ENCODE peak calls at places on chromosome 21, in five cellular contexts. N is T-helper 1 cell, B is HTR-8/SVneo, Z is T47D, X is T follicular helper cell. P is an unnamed sample.
A peak's percentile ranks its signal among the peaks of the same experiment; 100 is the strongest.

GRCh38 chr21:33109574-33110339 is 39.8 kb downstream of the OLIG1 start:
- DNase-seq in N (no peak), B (no peak), Z (no peak), X (no peak), P (no peak)

GRCh38 chr21:25501996-25502665 is 105.2 kb downstream of the MRPL39 start:
- DNase-seq in N (no peak), B (no peak), Z (no peak), X (no peak), P (no peak)

GRCh38 chr21:33975548-33976081 is 60.0 kb upstream of the ATP5PO start:
- DNase-seq in N (peak; percentile 17), B (peak; percentile 25), Z (no peak), X (no peak), P (peak; percentile 39)

GRCh38 chr21:43591468-43592050 is 67.7 kb downstream of the HSF2BP start:
- DNase-seq in N (no peak), B (no peak), Z (no peak), X (no peak), P (no peak)

GRCh38 chr21:44696572-44696971 is 400 bp upstream of the KRTAP10-12 start:
- DNase-seq in N (no peak), B (no peak), Z (no peak), X (no peak), P (no peak)

GRCh38 chr21:31182231-31183129 is 144.2 kb upstream of the KRTAP19-8 start:
- DNase-seq in N (peak; percentile 20), B (no peak), Z (no peak), X (peak; percentile 60), P (peak; percentile 62)

GRCh38 chr21:44294391-44295162 is 5.3 kb upstream of the PFKL start:
- DNase-seq in N (no peak), B (no peak), Z (no peak), X (no peak), P (no peak)

GRCh38 chr21:36697473-36698159 is 1.3 kb upstream of the SIM2 start:
- DNase-seq in N (no peak), B (no peak), Z (no peak), X (no peak), P (no peak)

GRCh38 chr21:10272216-10272615 is 249.2 kb upstream of the TPTE start:
- DNase-seq in N (no peak), B (no peak), Z (no peak), X (no peak), P (no peak)

GRCh38 chr21:41726970-41727783 is 39.7 kb downstream of the RIPK4 start:
- DNase-seq in N (no peak), B (peak; percentile 51), Z (peak; percentile 84), X (no peak), P (no peak)

GRCh38 chr21:9839011-9839661 is 682.2 kb upstream of the TPTE start:
- DNase-seq in N (no peak), B (no peak), Z (peak; percentile 47), X (no peak), P (no peak)

GRCh38 chr21:14251336-14251735 is 35.4 kb downstream of the RBM11 start:
- DNase-seq in N (no peak), B (no peak), Z (no peak), X (no peak), P (no peak)

GRCh38 chr21:26067836-26068401 is 102.7 kb downstream of the APP start:
- DNase-seq in N (no peak), B (no peak), Z (no peak), X (no peak), P (no peak)

GRCh38 chr21:22476726-22477646 is 1478.8 kb downstream of the NCAM2 start:
- DNase-seq in N (no peak), B (no peak), Z (peak; percentile 13), X (no peak), P (no peak)

GRCh38 chr21:35323947-35324346 is 274.8 kb upstream of the RUNX1 start:
- DNase-seq in N (no peak), B (no peak), Z (no peak), X (no peak), P (no peak)

GRCh38 chr21:37365657-37366487 is 701 bp upstream of the DYRK1A start:
- DNase-seq in N (peak; percentile 46), B (no peak), Z (peak; percentile 87), X (peak; percentile 46), P (peak; percentile 58)

GRCh38 chr21:46041183-46041582 is 56.7 kb upstream of the COL6A2 start:
- DNase-seq in N (no peak), B (no peak), Z (peak; percentile 13), X (no peak), P (no peak)

GRCh38 chr21:44013380-44014088 is 1.4 kb downstream of the TRAPPC10 start:
- DNase-seq in N (peak; percentile 31), B (no peak), Z (no peak), X (peak; percentile 24), P (peak; percentile 30)

GRCh38 chr21:36589352-36589971 is 109.5 kb upstream of the SIM2 start:
- DNase-seq in N (no peak), B (no peak), Z (peak; percentile 74), X (no peak), P (no peak)

GRCh38 chr21:14886001-14886400 is 178.8 kb downstream of the NRIP1 start:
- DNase-seq in N (no peak), B (no peak), Z (no peak), X (no peak), P (no peak)

GRCh38 chr21:34886554-34887385 is 162.3 kb downstream of the RUNX1 start:
- DNase-seq in N (no peak), B (no peak), Z (no peak), X (no peak), P (no peak)

GRCh38 chr21:36661511-36662309 is 37.2 kb upstream of the SIM2 start:
- DNase-seq in N (no peak), B (peak; percentile 40), Z (peak; percentile 73), X (no peak), P (no peak)

GRCh38 chr21:42499430-42500106 is 3.5 kb upstream of the RSPH1 start:
- DNase-seq in N (no peak), B (no peak), Z (no peak), X (no peak), P (no peak)

GRCh38 chr21:15437873-15438272 is 291.9 kb upstream of the USP25 start:
- DNase-seq in N (no peak), B (peak; percentile 25), Z (no peak), X (no peak), P (no peak)

GRCh38 chr21:33237446-33237845 is 7.7 kb downstream of the IFNAR2 start:
- DNase-seq in N (no peak), B (no peak), Z (no peak), X (no peak), P (no peak)

GRCh38 chr21:46080171-46081021 is 17.5 kb upstream of the COL6A2 start:
- DNase-seq in N (no peak), B (no peak), Z (no peak), X (no peak), P (no peak)

GRCh38 chr21:42102063-42102462 is 30.9 kb downstream of the UMODL1 start:
- DNase-seq in N (no peak), B (no peak), Z (no peak), X (no peak), P (no peak)

GRCh38 chr21:24023402-24023801 is 1583.9 kb downstream of the MRPL39 start:
- DNase-seq in N (no peak), B (no peak), Z (no peak), X (no peak), P (no peak)

GRCh38 chr21:34514576-34515135 is 2.6 kb upstream of the KCNE1 start:
- DNase-seq in N (no peak), B (no peak), Z (no peak), X (no peak), P (no peak)

GRCh38 chr21:38768385-38769071 is 37.2 kb upstream of the ETS2 start:
- DNase-seq in N (no peak), B (no peak), Z (no peak), X (no peak), P (no peak)

GRCh38 chr21:33236799-33237198 is 7.1 kb downstream of the IFNAR2 start:
- DNase-seq in N (no peak), B (no peak), Z (no peak), X (no peak), P (no peak)

GRCh38 chr21:26513212-26513611 is 59.9 kb downstream of the CYYR1 start:
- DNase-seq in N (no peak), B (no peak), Z (peak; percentile 16), X (no peak), P (no peak)

GRCh38 chr21:39676054-39676771 is 63.5 kb downstream of the B3GALT5 start:
- DNase-seq in N (no peak), B (no peak), Z (peak; percentile 83), X (no peak), P (no peak)

GRCh38 chr21:41147096-41147978 is 20.6 kb upstream of the BACE2 start:
- DNase-seq in N (no peak), B (no peak), Z (peak; percentile 65), X (no peak), P (no peak)

GRCh38 chr21:45880097-45881068 is 101.2 kb upstream of the COL6A1 start:
- DNase-seq in N (peak; percentile 54), B (peak; percentile 79), Z (peak; percentile 88), X (peak; percentile 59), P (peak; percentile 54)

GRCh38 chr21:31279214-31279613 is 64.8 kb downstream of the TIAM1 start:
- DNase-seq in N (no peak), B (no peak), Z (no peak), X (no peak), P (no peak)